ENCODE peak calls at places on chromosomes 11 and 22, in ten cellular contexts. R, T, E, G, U, O, N, W, Q and L are unnamed samples.

GRCh38 chr11:76782526-76783293 is 446 bp upstream of the TSKU start:
- DNase-seq in G (peak; percentile 95), R (peak; percentile 79), T (peak; percentile 98), W (peak; percentile 89), E (peak; percentile 92), N (peak; percentile 97), U (peak; percentile 93), O (peak; percentile 98), Q (peak; percentile 77), L (peak; percentile 98)

GRCh38 chr11:82775736-82776346 is 42.2 kb upstream of the FAM181B start:
- DNase-seq in Q (peak; percentile 44), W (peak; percentile 51), R (peak; percentile 36), O (peak; percentile 47), U (no peak), N (peak; percentile 30), T (peak; percentile 59), G (peak; percentile 72), E (peak; percentile 51), L (peak; percentile 15)

GRCh38 chr11:126307706-126308105 is 3.8 kb downstream of the DCPS start:
- DNase-seq in O (peak; percentile 58), U (no peak), N (peak; percentile 63), R (no peak), W (peak; percentile 70), T (peak; percentile 62), G (peak; percentile 52), E (peak; percentile 37), Q (no peak), L (peak; percentile 39)

GRCh38 chr11:12215192-12215591 is 104.8 kb downstream of the MICAL2 start:
- DNase-seq in E (no peak), W (no peak), N (peak; percentile 54), G (no peak), T (peak; percentile 20), Q (peak; percentile 79), U (no peak), R (no peak), O (no peak), L (no peak)

GRCh38 chr11:75105462-75105925 is 8.8 kb upstream of the OR2AT4 start:
- DNase-seq in R (peak; percentile 39), W (no peak), N (peak; percentile 16), Q (no peak), U (peak; percentile 59), G (peak; percentile 87), T (peak; percentile 83), O (no peak), E (no peak), L (peak; percentile 24)

GRCh38 chr22:29369460-29369859 is 18.9 kb downstream of the AP1B1 start:
- DNase-seq in T (peak; percentile 71), N (peak; percentile 77), O (peak; percentile 76), E (no peak), Q (no peak), R (no peak), G (peak; percentile 72), W (no peak), U (peak; percentile 46), L (peak; percentile 66)

GRCh38 chr11:83918471-83918870 is 632.3 kb upstream of the CCDC90B start:
- DNase-seq in G (no peak), O (no peak), W (no peak), U (no peak), N (no peak), Q (no peak), T (no peak), R (no peak), E (no peak), L (no peak)

GRCh38 chr22:25186140-25186539 is 13.5 kb upstream of the CRYBB3 start:
- DNase-seq in O (no peak), N (no peak), Q (no peak), R (no peak), E (no peak), U (no peak), W (no peak), T (no peak), G (no peak), L (no peak)

GRCh38 chr11:78195917-78196545 is 7.3 kb downstream of the USP35 start:
- DNase-seq in N (no peak), T (no peak), W (no peak), E (no peak), U (no peak), Q (no peak), G (no peak), O (no peak), R (no peak), L (no peak)

GRCh38 chr11:16081756-16082531 is 274.4 kb downstream of the SOX6 start:
- DNase-seq in Q (no peak), G (no peak), N (no peak), T (peak; percentile 55), U (no peak), O (no peak), R (no peak), E (no peak), W (no peak), L (no peak)

GRCh38 chr11:78905756-78906155 is 331.1 kb upstream of the NARS2 start:
- DNase-seq in Q (no peak), G (no peak), U (no peak), T (no peak), E (no peak), O (no peak), N (no peak), R (no peak), W (no peak), L (no peak)

GRCh38 chr22:28008056-28008455 is 89.0 kb upstream of the PITPNB start:
- DNase-seq in U (no peak), W (no peak), R (no peak), Q (no peak), N (no peak), E (no peak), G (no peak), O (no peak), T (no peak), L (no peak)

GRCh38 chr11:132646890-132647289 is 885.4 kb downstream of the OPCML start:
- DNase-seq in R (no peak), U (no peak), N (no peak), T (no peak), Q (no peak), G (no peak), E (no peak), O (no peak), W (no peak), L (no peak)

GRCh38 chr11:129283141-129283540 is 91.0 kb upstream of the ARHGAP32 start:
- DNase-seq in Q (peak; percentile 80), O (no peak), U (no peak), T (no peak), E (peak; percentile 76), G (peak; percentile 69), W (no peak), R (peak; percentile 55), N (peak; percentile 77), L (no peak)

GRCh38 chr11:129285387-129285786 is 90.3 kb upstream of the BARX2 start:
- DNase-seq in W (no peak), G (no peak), R (no peak), N (no peak), Q (no peak), T (no peak), O (no peak), U (no peak), E (no peak), L (no peak)

GRCh38 chr11:129281471-129282268 is 89.5 kb upstream of the ARHGAP32 start:
- DNase-seq in W (no peak), R (no peak), U (no peak), G (no peak), T (no peak), E (no peak), O (no peak), Q (peak; percentile 42), N (no peak), L (no peak)

GRCh38 chr11:129280027-129280811 is 88.1 kb upstream of the ARHGAP32 start:
- DNase-seq in U (no peak), N (no peak), T (no peak), W (no peak), E (no peak), Q (no peak), G (no peak), O (peak; percentile 65), R (no peak), L (peak; percentile 32)

GRCh38 chr11:129282634-129283033 is 90.5 kb upstream of the ARHGAP32 start:
- DNase-seq in U (no peak), T (no peak), N (no peak), R (no peak), E (no peak), G (no peak), Q (no peak), W (no peak), O (no peak), L (no peak)
- H2AFZ ChIP-seq in U (no peak overlapping the region), T (no peak overlapping the region), N (no peak overlapping the region), R (peak overlapping the region; percentile 95), E (no peak overlapping the region), G (no peak overlapping the region), Q (no peak overlapping the region), W (no peak overlapping the region), O (no peak overlapping the region), L (no peak overlapping the region)

GRCh38 chr11:73288197-73288872 is 16.2 kb downstream of the P2RY6 start:
- DNase-seq in W (no peak), O (no peak), Q (no peak), U (no peak), T (no peak), N (no peak), R (no peak), G (no peak), E (no peak), L (no peak)
- H3K4me1 ChIP-seq in W (peaks cover 19% of the 10 kb centered on the region), O (peaks cover 8% of the 10 kb centered on the region), Q (peaks cover 35% of the 10 kb centered on the region), U (peaks cover 18% of the 10 kb centered on the region), T (peaks cover 13% of the 10 kb centered on the region), N (peaks cover 13% of the 10 kb centered on the region), R (peaks cover 4% of the 10 kb centered on the region), G (no peaks in the 10 kb centered on the region), E (peaks cover 20% of the 10 kb centered on the region), L (peaks cover 7% of the 10 kb centered on the region)

GRCh38 chr11:123055132-123055924 is 6.6 kb downstream of the HSPA8 start:
- DNase-seq in U (no peak), W (no peak), E (no peak), G (peak; percentile 34), N (no peak), R (no peak), T (no peak), Q (no peak), O (no peak), L (no peak)

GRCh38 chr11:123060265-123061000 is 1.5 kb downstream of the HSPA8 start:
- DNase-seq in G (no peak), E (no peak), R (no peak), O (no peak), U (no peak), Q (no peak), N (no peak), T (no peak), W (peak; percentile 42), L (no peak)

GRCh38 chr11:123056835-123057491 is 5.0 kb downstream of the HSPA8 start:
- DNase-seq in O (no peak), G (no peak), U (no peak), N (no peak), R (no peak), W (no peak), E (no peak), T (no peak), Q (no peak), L (no peak)

GRCh38 chr11:123054301-123055065 is 7.5 kb downstream of the HSPA8 start:
- DNase-seq in R (peak; percentile 56), Q (peak; percentile 74), G (peak; percentile 42), E (peak; percentile 44), W (peak; percentile 88), O (peak; percentile 73), N (peak; percentile 88), U (peak; percentile 64), T (peak; percentile 93), L (peak; percentile 66)

GRCh38 chr11:123057604-123058305 is 4.2 kb downstream of the HSPA8 start:
- DNase-seq in G (no peak), E (no peak), Q (no peak), W (no peak), T (no peak), O (no peak), U (no peak), N (no peak), R (no peak), L (no peak)
- H3K4me2 ChIP-seq in G (no peak overlapping the region), E (peak overlapping the region; percentile 82), Q (peak overlapping the region; percentile 87), W (peak overlapping the region; percentile 94), T (no peak overlapping the region), O (no peak overlapping the region), U (no peak overlapping the region), N (peak overlapping the region; percentile 93), R (no peak overlapping the region), L (peak overlapping the region; percentile 93)

GRCh38 chr11:41982975-41983374 is 523.5 kb upstream of the LRRC4C start:
- DNase-seq in U (no peak), T (no peak), Q (no peak), N (no peak), W (no peak), E (no peak), O (no peak), G (no peak), R (no peak), L (peak; percentile 55)
- H2AFZ ChIP-seq in U (no peak overlapping the region), T (no peak overlapping the region), Q (no peak overlapping the region), N (no peak overlapping the region), W (no peak overlapping the region), E (no peak overlapping the region), O (no peak overlapping the region), G (no peak overlapping the region), R (no peak overlapping the region), L (no peak overlapping the region)